ENCODE peak calls at places on chromosome 11, in six cellular contexts. V is IMR-90; K is tibial nerve; X is HuH-7.5; J is HEK293T; F is central memory CD8-positive, alpha-beta T cell. G is an unnamed sample.

GRCh38 chr11:94130589-94131362 is 2.1 kb downstream of the PANX1 start:
- DNase-seq in K (peak), F (no peak), J (no peak), V (peak), X (no peak), G (no peak)

GRCh38 chr11:2518983-2519340 is 74.2 kb downstream of the KCNQ1 start:
- DNase-seq in K (no peak), J (no peak), F (no peak), V (no peak), X (no peak), G (no peak)

GRCh38 chr11:81644239-81644840 is 1089.3 kb downstream of the FAM181B start:
- DNase-seq in K (no peak), V (peak), J (peak), F (no peak), X (peak), G (peak)

GRCh38 chr11:66068923-66069714 is 953 bp upstream of the PACS1 start:
- DNase-seq in K (peak), X (no peak), F (no peak), V (peak), J (no peak), G (no peak)

GRCh38 chr11:3808846-3809623 is 675 bp downstream of the PGAP2 start:
- DNase-seq in K (no peak), X (peak), J (peak), V (peak), F (peak), G (peak)

GRCh38 chr11:2588809-2589537 is 110.8 kb downstream of the KCNQ1OT1 start:
- DNase-seq in V (no peak), F (no peak), X (no peak), K (peak), J (no peak), G (no peak)

GRCh38 chr11:17972987-17973386 is 39.9 kb downstream of the SERGEF start:
- DNase-seq in J (peak), K (peak), V (peak), F (no peak), X (no peak), G (peak)

GRCh38 chr11:103546236-103546635 is 437.0 kb downstream of the DYNC2H1 start:
- DNase-seq in K (no peak), J (no peak), X (no peak), V (peak), F (no peak), G (no peak)

GRCh38 chr11:16833026-16833425 is 94.6 kb downstream of the C11orf58 start:
- DNase-seq in J (no peak), F (no peak), V (no peak), K (no peak), X (no peak), G (no peak)

GRCh38 chr11:118088531-118088930 is 1.8 kb upstream of the SMIM35 start:
- DNase-seq in V (no peak), F (no peak), X (no peak), K (no peak), J (no peak), G (no peak)

GRCh38 chr11:16365456-16366355 is 9.4 kb upstream of the SOX6 start:
- DNase-seq in K (no peak), V (peak), X (no peak), F (no peak), J (no peak), G (peak)

GRCh38 chr11:16001899-16002426 is 354.4 kb downstream of the SOX6 start:
- DNase-seq in V (peak), K (no peak), J (no peak), X (peak), F (no peak), G (peak)

GRCh38 chr11:6576471-6577373 is 26.7 kb downstream of the RRP8 start:
- DNase-seq in J (no peak), X (no peak), V (peak), F (no peak), K (no peak), G (no peak)

GRCh38 chr11:34174411-34175041 is 69.1 kb downstream of the NAT10 start:
- DNase-seq in F (peak), K (peak), X (peak), V (peak), J (peak), G (peak)

GRCh38 chr11:78465169-78465942 is 47.7 kb upstream of the GAB2 start:
- DNase-seq in F (peak), K (no peak), X (no peak), V (no peak), J (no peak), G (no peak)

GRCh38 chr11:130478204-130478701 is 29.8 kb downstream of the ADAMTS15 start:
- DNase-seq in V (peak), X (no peak), K (peak), J (no peak), F (no peak), G (no peak)

GRCh38 chr11:64081663-64082442 is 46.1 kb downstream of the FLRT1 start:
- DNase-seq in V (no peak), X (no peak), J (no peak), K (no peak), F (no peak), G (no peak)

GRCh38 chr11:61787928-61788491 is 4.4 kb downstream of the TMEM258 start:
- DNase-seq in K (no peak), J (peak), X (peak), V (peak), F (no peak), G (no peak)

GRCh38 chr11:3867209-3868071 is 12.0 kb downstream of the STIM1 start:
- DNase-seq in K (no peak), V (no peak), F (no peak), X (no peak), J (no peak), G (no peak)

GRCh38 chr11:63670738-63671321 is 346 bp downstream of the ATL3 start:
- DNase-seq in J (peak), X (peak), K (peak), V (no peak), F (no peak), G (peak)

GRCh38 chr11:369336-370018 is at the start of gene B4GALNT4:
- DNase-seq in J (peak), X (peak), F (no peak), V (peak), K (no peak), G (peak)

GRCh38 chr11:93849751-93850584 is 450 bp downstream of the VSTM5 start:
- DNase-seq in J (no peak), V (no peak), F (no peak), X (peak), K (no peak), G (no peak)

GRCh38 chr11:118774032-118774431 is 16.9 kb downstream of the DDX6 start:
- DNase-seq in V (no peak), X (no peak), K (no peak), J (no peak), F (no peak), G (no peak)

GRCh38 chr11:32053151-32053550 is 37.7 kb upstream of the RCN1 start:
- DNase-seq in F (no peak), V (no peak), J (no peak), K (no peak), X (no peak), G (no peak)

GRCh38 chr11:80146231-80146630 is 705.4 kb upstream of the TENM4 start:
- DNase-seq in F (no peak), J (no peak), X (no peak), V (no peak), K (no peak), G (no peak)

GRCh38 chr11:28649922-28650321 is 541.7 kb downstream of the METTL15 start:
- DNase-seq in F (no peak), V (no peak), X (no peak), K (no peak), J (no peak), G (no peak)

GRCh38 chr11:79244175-79244804 is 196.5 kb downstream of the TENM4 start:
- DNase-seq in J (no peak), X (no peak), K (peak), F (no peak), V (peak), G (no peak)

GRCh38 chr11:31690516-31690915 is 120.6 kb downstream of the PAX6 start:
- DNase-seq in F (no peak), V (no peak), X (no peak), K (no peak), J (no peak), G (no peak)

G was measured in HAP-1.